ENCODE peak calls at places on chromosomes 11 and 22, in nine cellular contexts. E, X, J, N, C, P, L, S and K are unnamed samples.

GRCh38 chr22:40009231-40009769 is 14.5 kb downstream of the FAM83F start:
- DNase-seq in E (peak), X (no peak), J (no peak), N (peak), C (no peak), P (no peak), L (peak), S (no peak), K (no peak)

GRCh38 chr22:36208162-36208765 is 6.7 kb upstream of the APOL4 start:
- DNase-seq in E (no peak), X (no peak), J (no peak), N (no peak), C (no peak), P (no peak), L (no peak), S (no peak), K (no peak)

GRCh38 chr11:26229270-26229669 is 102.7 kb upstream of the ANO3 start:
- DNase-seq in E (no peak), X (no peak), J (no peak), N (peak), C (peak), P (no peak), L (no peak), S (no peak), K (no peak)

GRCh38 chr22:22881116-22882032 is 6.2 kb upstream of the IGLL5 start:
- DNase-seq in E (no peak), X (peak), J (no peak), N (no peak), C (no peak), P (peak), L (no peak), S (no peak), K (peak)

GRCh38 chr11:46373787-46374740 is 7.4 kb upstream of the MDK start:
- DNase-seq in E (no peak), X (no peak), J (peak), N (no peak), C (no peak), P (no peak), L (no peak), S (no peak), K (no peak)

GRCh38 chr11:63508009-63508408 is 2.1 kb downstream of the LGALS12 start:
- DNase-seq in E (peak), X (no peak), J (peak), N (no peak), C (no peak), P (peak), L (peak), S (peak), K (peak)

GRCh38 chr11:111308140-111308539 is 9.8 kb downstream of the POU2AF3 start:
- DNase-seq in E (no peak), X (no peak), J (peak), N (peak), C (no peak), P (no peak), L (peak), S (no peak), K (no peak)

GRCh38 chr11:129434641-129435498 is 59.2 kb downstream of the BARX2 start:
- DNase-seq in E (no peak), X (peak), J (no peak), N (no peak), C (no peak), P (no peak), L (no peak), S (no peak), K (no peak)

GRCh38 chr11:2549876-2550605 is 105.2 kb downstream of the KCNQ1 start:
- DNase-seq in E (no peak), X (no peak), J (peak), N (no peak), C (no peak), P (no peak), L (no peak), S (no peak), K (peak)

GRCh38 chr22:42625416-42625815 is 10.7 kb upstream of the POLDIP3 start:
- DNase-seq in E (peak), X (no peak), J (no peak), N (no peak), C (no peak), P (no peak), L (no peak), S (no peak), K (no peak)

GRCh38 chr22:23088199-23088604 is 17.9 kb downstream of the GNAZ start:
- DNase-seq in E (peak), X (no peak), J (no peak), N (no peak), C (no peak), P (no peak), L (peak), S (no peak), K (no peak)

GRCh38 chr11:65770951-65771567 is 9.7 kb downstream of the AP5B1 start:
- DNase-seq in E (no peak), X (peak), J (no peak), N (no peak), C (no peak), P (no peak), L (no peak), S (no peak), K (no peak)

GRCh38 chr11:131370901-131371790 is 731 bp downstream of the NTM start:
- DNase-seq in E (no peak), X (no peak), J (no peak), N (no peak), C (no peak), P (no peak), L (no peak), S (no peak), K (no peak)

GRCh38 chr11:112734207-112734606 is 227.0 kb upstream of the NCAM1 start:
- DNase-seq in E (peak), X (peak), J (no peak), N (peak), C (no peak), P (peak), L (peak), S (no peak), K (no peak)

GRCh38 chr11:115544422-115544821 is 40.2 kb upstream of the CADM1 start:
- DNase-seq in E (no peak), X (no peak), J (no peak), N (no peak), C (no peak), P (no peak), L (no peak), S (no peak), K (no peak)

GRCh38 chr11:65427691-65428577 is 5.3 kb downstream of the NEAT1 start:
- DNase-seq in E (no peak), X (peak), J (peak), N (peak), C (no peak), P (peak), L (peak), S (peak), K (no peak)

GRCh38 chr11:63933459-63933858 is 5.3 kb upstream of the NAA40 start:
- DNase-seq in E (no peak), X (no peak), J (no peak), N (no peak), C (no peak), P (no peak), L (no peak), S (no peak), K (no peak)

GRCh38 chr11:117498791-117499190 is 171.1 kb downstream of the CEP164 start:
- DNase-seq in E (no peak), X (no peak), J (no peak), N (no peak), C (no peak), P (no peak), L (no peak), S (no peak), K (no peak)

GRCh38 chr22:26711205-26711958 is 54.0 kb downstream of the MIAT start:
- DNase-seq in E (no peak), X (no peak), J (no peak), N (peak), C (no peak), P (peak), L (peak), S (no peak), K (no peak)

GRCh38 chr11:76131585-76131984 is 74.7 kb downstream of the WNT11 start:
- DNase-seq in E (no peak), X (no peak), J (no peak), N (no peak), C (no peak), P (no peak), L (no peak), S (no peak), K (no peak)

GRCh38 chr11:19817870-19818269 is 105.2 kb downstream of the NAV2 start:
- DNase-seq in E (peak), X (no peak), J (no peak), N (no peak), C (no peak), P (no peak), L (no peak), S (no peak), K (no peak)

GRCh38 chr11:14248577-14248976 is 110.4 kb downstream of the RRAS2 start:
- DNase-seq in E (peak), X (no peak), J (no peak), N (no peak), C (no peak), P (peak), L (no peak), S (no peak), K (no peak)

GRCh38 chr22:21611210-21611977 is 18.4 kb downstream of the YDJC start:
- DNase-seq in E (peak), X (no peak), J (no peak), N (no peak), C (no peak), P (no peak), L (no peak), S (no peak), K (no peak)

GRCh38 chr11:72828081-72828567 is 13.9 kb downstream of the ATG16L2 start:
- DNase-seq in E (peak), X (peak), J (no peak), N (peak), C (no peak), P (no peak), L (no peak), S (no peak), K (no peak)

GRCh38 chr22:25182131-25183110 is 17.2 kb upstream of the CRYBB3 start:
- DNase-seq in E (no peak), X (no peak), J (no peak), N (no peak), C (no peak), P (no peak), L (no peak), S (no peak), K (no peak)

GRCh38 chr11:65095974-65096806 is at the start of gene VPS51:
- DNase-seq in E (peak), X (peak), J (peak), N (peak), C (peak), P (peak), L (peak), S (peak), K (peak)

GRCh38 chr11:74345420-74345819 is 34.0 kb upstream of the P4HA3 start:
- DNase-seq in E (no peak), X (no peak), J (no peak), N (peak), C (no peak), P (no peak), L (no peak), S (no peak), K (no peak)

GRCh38 chr11:44950625-44951472 is at the start of gene TP53I11:
- DNase-seq in E (peak), X (peak), J (peak), N (peak), C (no peak), P (no peak), L (peak), S (peak), K (peak)

GRCh38 chr22:48827904-48828555 is 999.6 kb downstream of the BRD1 start:
- DNase-seq in E (no peak), X (peak), J (no peak), N (no peak), C (no peak), P (no peak), L (no peak), S (no peak), K (no peak)

GRCh38 chr22:30943368-30943767 is 25.2 kb downstream of the MORC2 start:
- DNase-seq in E (no peak), X (no peak), J (no peak), N (no peak), C (no peak), P (no peak), L (no peak), S (no peak), K (no peak)

GRCh38 chr11:113932788-113933187 is 28.2 kb downstream of the HTR3B start:
- DNase-seq in E (peak), X (peak), J (no peak), N (no peak), C (no peak), P (no peak), L (no peak), S (no peak), K (no peak)

GRCh38 chr11:1754376-1755150 is 4.2 kb upstream of the IFITM10 start:
- DNase-seq in E (no peak), X (no peak), J (peak), N (no peak), C (no peak), P (no peak), L (no peak), S (no peak), K (no peak)

GRCh38 chr22:40834628-40835027 is 15.5 kb upstream of the SLC25A17 start:
- DNase-seq in E (no peak), X (no peak), J (no peak), N (no peak), C (no peak), P (no peak), L (no peak), S (no peak), K (no peak)

GRCh38 chr11:28461846-28462245 is 353.7 kb downstream of the METTL15 start:
- DNase-seq in E (no peak), X (no peak), J (no peak), N (peak), C (no peak), P (no peak), L (no peak), S (no peak), K (no peak)

GRCh38 chr11:42175203-42175602 is 715.8 kb upstream of the LRRC4C start:
- DNase-seq in E (no peak), X (no peak), J (no peak), N (no peak), C (no peak), P (no peak), L (no peak), S (no peak), K (no peak)

GRCh38 chr11:86091566-86091965 is 22.7 kb upstream of the PICALM start:
- DNase-seq in E (no peak), X (no peak), J (no peak), N (peak), C (no peak), P (no peak), L (no peak), S (no peak), K (no peak)

GRCh38 chr22:36180038-36180880 is 19.7 kb upstream of the APOL3 start:
- DNase-seq in E (peak), X (peak), J (peak), N (peak), C (no peak), P (peak), L (peak), S (peak), K (peak)

GRCh38 chr11:70483940-70484339 is 85.6 kb downstream of the CTTN start:
- DNase-seq in E (no peak), X (no peak), J (no peak), N (no peak), C (no peak), P (no peak), L (no peak), S (no peak), K (no peak)

GRCh38 chr22:17368144-17368726 is 1.0 kb upstream of the CECR2 start:
- DNase-seq in E (no peak), X (no peak), J (no peak), N (no peak), C (no peak), P (no peak), L (no peak), S (no peak), K (no peak)
- H3K4me3 ChIP-seq in E (peak), X (peak), J (peak), N (no peak), C (no peak), P (no peak), L (peak), S (peak), K (peak)

DNA sequence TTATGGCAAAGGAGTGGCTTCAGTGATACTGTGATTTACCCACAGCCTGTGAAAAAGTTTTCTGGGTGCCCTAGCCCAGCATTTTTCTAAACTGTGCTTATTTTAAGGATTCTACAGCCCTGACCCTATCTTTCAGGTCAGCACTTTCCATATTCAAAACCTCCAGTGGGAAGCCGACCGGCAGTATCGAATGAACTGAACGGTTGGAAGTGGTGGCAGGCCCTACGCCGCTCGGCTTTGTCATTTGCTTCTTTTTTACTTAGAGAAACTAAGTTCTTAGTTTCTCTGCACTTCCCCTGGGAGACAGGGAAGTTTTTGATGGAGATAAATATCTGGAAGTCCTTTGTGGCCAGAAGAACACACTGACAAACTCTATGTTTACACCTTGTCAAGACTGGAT is 994 bp downstream of the GLB1L2 start:
- DNase-seq in E (no peak), X (peak), J (no peak), N (no peak), C (no peak), P (no peak), L (no peak), S (no peak), K (no peak)
- H3K4me3 ChIP-seq in E (peak), X (no peak), J (peak), N (no peak), C (peak), P (no peak), L (peak), S (peak), K (no peak)

DNA sequence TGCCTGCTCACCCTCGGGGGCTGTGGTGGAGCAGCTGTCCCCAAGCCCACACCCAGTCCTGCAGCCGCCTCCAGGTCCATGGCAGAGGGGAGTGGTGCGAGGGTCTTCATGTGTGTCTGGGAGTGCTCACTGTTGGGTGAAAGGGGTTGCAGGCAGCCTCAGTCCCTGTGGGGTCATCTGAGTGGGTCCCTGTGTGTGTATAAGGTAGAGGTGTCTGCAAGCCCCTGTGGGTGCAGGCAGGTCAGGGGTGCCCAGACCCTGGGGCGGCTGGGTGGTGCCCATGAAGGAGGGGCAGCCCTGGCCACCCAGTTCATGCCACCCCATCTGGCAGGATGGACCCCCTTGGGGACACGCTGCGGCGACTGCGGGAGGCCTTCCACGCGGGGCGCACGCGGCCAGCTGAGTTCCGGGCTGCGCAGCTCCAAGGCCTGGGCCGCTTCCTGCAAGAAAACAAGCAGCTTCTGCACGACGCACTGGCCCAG is 4.9 kb downstream of the ALDH3B1 start:
- DNase-seq in E (no peak), X (no peak), J (no peak), N (no peak), C (no peak), P (no peak), L (no peak), S (no peak), K (no peak)
- H3K4me3 ChIP-seq in E (no peak), X (no peak), J (no peak), N (no peak), C (no peak), P (no peak), L (no peak), S (peak), K (no peak)

GRCh38 chr11:67436459-67437081 is 912 bp downstream of the PTPRCAP start:
- DNase-seq in E (peak), X (no peak), J (no peak), N (no peak), C (no peak), P (peak), L (peak), S (no peak), K (peak)

GRCh38 chr11:67434395-67434881 is 3.0 kb downstream of the PTPRCAP start:
- DNase-seq in E (no peak), X (no peak), J (no peak), N (no peak), C (no peak), P (peak), L (no peak), S (no peak), K (no peak)

GRCh38 chr11:67437082-67437821 is at the start of gene PTPRCAP:
- DNase-seq in E (peak), X (peak), J (peak), N (no peak), C (no peak), P (peak), L (peak), S (no peak), K (no peak)

GRCh38 chr11:67435031-67435726 is 2.3 kb downstream of the PTPRCAP start:
- DNase-seq in E (no peak), X (no peak), J (no peak), N (no peak), C (no peak), P (peak), L (no peak), S (no peak), K (no peak)

GRCh38 chr11:67435727-67436458 is 1.6 kb downstream of the PTPRCAP start:
- DNase-seq in E (no peak), X (no peak), J (no peak), N (no peak), C (no peak), P (peak), L (no peak), S (no peak), K (no peak)
- H3K4me3 ChIP-seq in E (no peak), X (no peak), J (no peak), N (no peak), C (no peak), P (peak), L (peak), S (no peak), K (no peak)

GRCh38 chr22:20198527-20199319 is 47.9 kb upstream of the CCDC188 start:
- DNase-seq in E (no peak), X (no peak), J (no peak), N (no peak), C (no peak), P (no peak), L (no peak), S (no peak), K (no peak)
- H3K4me3 ChIP-seq in E (no peak), X (no peak), J (no peak), N (no peak), C (no peak), P (no peak), L (no peak), S (no peak), K (no peak)